ENCODE peak calls at places on chromosomes 3 and 15, in nine cellular contexts. D is AG09309; I is tibial nerve; M is foreskin fibroblast; T is CD8-positive, alpha-beta T cell; E is adrenal gland; L is endothelial cell; X is mesothelial cell of epicardium; J is A549. Q is an unnamed sample.

GRCh38 chr15:79549196-79549595 is 117.1 kb downstream of the MINAR1 start:
- DNase-seq in D (no peak), I (no peak), M (no peak), T (no peak), E (peak), L (no peak), X (no peak), J (peak), Q (no peak)

GRCh38 chr3:14820156-14820555 is 1.4 kb downstream of the FGD5 start:
- DNase-seq in D (no peak), I (no peak), M (no peak), T (no peak), E (no peak), L (no peak), X (no peak), J (no peak), Q (no peak)

GRCh38 chr3:150168694-150169093 is 198.0 kb upstream of the PFN2 start:
- DNase-seq in D (no peak), I (peak), M (no peak), T (no peak), E (peak), L (no peak), X (no peak), J (no peak), Q (peak)

GRCh38 chr15:78906310-78906608 is 33.6 kb downstream of the MORF4L1 start:
- DNase-seq in D (peak), I (no peak), M (peak), T (no peak), E (peak), L (no peak), X (no peak), J (peak), Q (no peak)

GRCh38 chr3:185328324-185329004 is 34.5 kb upstream of the MAP3K13 start:
- DNase-seq in D (no peak), I (no peak), M (no peak), T (no peak), E (peak), L (peak), X (no peak), J (peak), Q (no peak)

GRCh38 chr3:16494906-16495580 is 18.5 kb downstream of the RFTN1 start:
- DNase-seq in D (no peak), I (no peak), M (no peak), T (no peak), E (no peak), L (no peak), X (no peak), J (no peak), Q (no peak)

GRCh38 chr3:1195922-1196321 is 103.1 kb downstream of the CNTN6 start:
- DNase-seq in D (peak), I (peak), M (peak), T (no peak), E (peak), L (no peak), X (no peak), J (no peak), Q (no peak)

GRCh38 chr15:28100516-28101195 is 1.5 kb upstream of the OCA2 start:
- DNase-seq in D (no peak), I (no peak), M (no peak), T (no peak), E (peak), L (no peak), X (no peak), J (no peak), Q (no peak)

GRCh38 chr3:115663414-115663813 is 40.1 kb downstream of the GAP43 start:
- DNase-seq in D (no peak), I (no peak), M (no peak), T (no peak), E (no peak), L (no peak), X (no peak), J (no peak), Q (no peak)

GRCh38 chr15:94451461-94451860 is 220.1 kb downstream of the MCTP2 start:
- DNase-seq in D (no peak), I (no peak), M (no peak), T (no peak), E (no peak), L (no peak), X (no peak), J (no peak), Q (no peak)

GRCh38 chr15:72796515-72797337 is 13.2 kb upstream of the ADPGK start:
- DNase-seq in D (no peak), I (no peak), M (peak), T (peak), E (peak), L (peak), X (peak), J (peak), Q (peak)

GRCh38 chr3:149575213-149575961 is 82.4 kb downstream of the WWTR1 start:
- DNase-seq in D (peak), I (no peak), M (peak), T (no peak), E (no peak), L (no peak), X (no peak), J (peak), Q (no peak)

GRCh38 chr3:112134335-112135124 is 1.5 kb upstream of the GCSAM start:
- DNase-seq in D (peak), I (no peak), M (no peak), T (no peak), E (no peak), L (no peak), X (no peak), J (no peak), Q (no peak)

GRCh38 chr3:104717828-104718196 is 648.9 kb upstream of the ALCAM start:
- DNase-seq in D (no peak), I (no peak), M (no peak), T (no peak), E (no peak), L (no peak), X (no peak), J (no peak), Q (no peak)

GRCh38 chr15:59276225-59277178 is 69.9 kb downstream of the LDHAL6B start:
- DNase-seq in D (no peak), I (no peak), M (no peak), T (no peak), E (no peak), L (no peak), X (no peak), J (peak), Q (no peak)

GRCh38 chr3:119492128-119492527 is 6.2 kb upstream of the TIMMDC1 start:
- DNase-seq in D (no peak), I (no peak), M (no peak), T (no peak), E (no peak), L (no peak), X (no peak), J (no peak), Q (no peak)

GRCh38 chr3:16906679-16907078 is 21.9 kb downstream of the PLCL2 start:
- DNase-seq in D (no peak), I (no peak), M (peak), T (no peak), E (no peak), L (no peak), X (no peak), J (peak), Q (no peak)

GRCh38 chr3:183518446-183519185 is 36.9 kb downstream of the KLHL6 start:
- DNase-seq in D (no peak), I (no peak), M (no peak), T (no peak), E (no peak), L (no peak), X (no peak), J (no peak), Q (no peak)

GRCh38 chr3:31066999-31067398 is 172.5 kb upstream of the GADL1 start:
- DNase-seq in D (peak), I (peak), M (peak), T (no peak), E (peak), L (no peak), X (no peak), J (no peak), Q (no peak)

GRCh38 chr3:193787496-193787870 is 194.5 kb downstream of the OPA1 start:
- DNase-seq in D (no peak), I (no peak), M (no peak), T (no peak), E (no peak), L (no peak), X (no peak), J (no peak), Q (no peak)

GRCh38 chr3:138539352-138539751 is 54.7 kb downstream of the CEP70 start:
- DNase-seq in D (no peak), I (no peak), M (no peak), T (no peak), E (no peak), L (no peak), X (no peak), J (no peak), Q (no peak)

GRCh38 chr15:28955686-28956421 is 70.1 kb downstream of the APBA2 start:
- DNase-seq in D (peak), I (no peak), M (peak), T (no peak), E (no peak), L (no peak), X (peak), J (no peak), Q (no peak)

GRCh38 chr3:132645058-132645457 is 14.6 kb downstream of the ACAD11 start:
- DNase-seq in D (no peak), I (no peak), M (no peak), T (no peak), E (no peak), L (no peak), X (no peak), J (no peak), Q (no peak)

GRCh38 chr3:194089357-194090177 is 46.4 kb upstream of the HES1 start:
- DNase-seq in D (peak), I (peak), M (peak), T (no peak), E (peak), L (no peak), X (no peak), J (peak), Q (peak)

GRCh38 chr15:56244811-56245576 is 1.3 kb upstream of the RFX7 start:
- DNase-seq in D (no peak), I (peak), M (no peak), T (peak), E (peak), L (peak), X (no peak), J (no peak), Q (peak)

GRCh38 chr3:12288466-12289129 is at the start of gene PPARG:
- DNase-seq in D (no peak), I (peak), M (no peak), T (no peak), E (peak), L (peak), X (peak), J (peak), Q (peak)

GRCh38 chr3:55823001-55823400 is 335.9 kb upstream of the WNT5A start:
- DNase-seq in D (no peak), I (no peak), M (no peak), T (no peak), E (no peak), L (no peak), X (no peak), J (no peak), Q (no peak)

GRCh38 chr3:58237238-58237939 is at the start of gene ABHD6:
- DNase-seq in D (peak), I (peak), M (peak), T (peak), E (peak), L (peak), X (peak), J (peak), Q (peak)

GRCh38 chr3:172332256-172333041 is 115.8 kb downstream of the GHSR start:
- DNase-seq in D (no peak), I (peak), M (peak), T (peak), E (peak), L (peak), X (peak), J (peak), Q (peak)

GRCh38 chr3:79366414-79366813 is 401.4 kb downstream of the ROBO1 start:
- DNase-seq in D (no peak), I (no peak), M (peak), T (no peak), E (no peak), L (no peak), X (no peak), J (no peak), Q (no peak)

GRCh38 chr3:111012388-111013248 is 59.0 kb upstream of the NECTIN3 start:
- DNase-seq in D (no peak), I (no peak), M (no peak), T (no peak), E (peak), L (peak), X (no peak), J (peak), Q (no peak)

GRCh38 chr15:82371649-82372048 is 22.4 kb upstream of the GOLGA6L10 start:
- DNase-seq in D (no peak), I (no peak), M (no peak), T (no peak), E (no peak), L (no peak), X (no peak), J (no peak), Q (no peak)

GRCh38 chr3:106824856-106825255 is 552.4 kb upstream of the CCDC54 start:
- DNase-seq in D (peak), I (no peak), M (peak), T (no peak), E (no peak), L (peak), X (no peak), J (peak), Q (no peak)
- TF ChIP-seq CTCF in D (peak), I (peak), M (peak), T (no peak), E (no peak), L (no peak), X (no peak), J (no peak), Q (peak)

DNA sequence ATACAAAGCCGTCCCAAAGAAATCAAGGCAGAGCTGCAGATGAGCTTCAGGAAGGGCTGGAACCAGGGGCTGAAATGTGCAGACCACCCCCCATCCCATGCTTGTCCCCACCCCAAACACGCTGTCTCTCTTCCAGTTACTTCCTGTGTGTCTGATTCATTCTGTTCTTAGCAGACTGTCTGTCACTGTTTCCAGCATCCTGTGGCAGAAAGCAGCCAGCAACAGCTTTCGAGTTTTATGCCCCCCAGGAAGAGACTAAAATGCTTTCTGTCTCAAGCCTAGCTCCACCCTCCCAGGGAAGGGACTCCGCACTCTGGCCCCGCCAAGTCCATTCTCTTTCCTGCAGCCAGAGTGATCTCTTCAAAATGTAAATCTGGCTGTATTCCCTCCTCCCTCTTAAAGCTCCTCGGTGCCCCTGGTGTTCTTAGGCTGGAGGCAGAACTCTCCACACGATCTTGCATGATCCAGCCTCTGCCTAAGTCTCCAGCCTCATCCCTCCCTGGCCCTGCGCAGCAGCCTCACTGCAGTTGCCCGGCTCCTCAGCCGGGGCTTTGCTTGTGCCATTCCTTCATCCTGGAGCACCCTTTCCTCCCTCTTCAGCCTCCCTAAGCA is 41.5 kb downstream of the HRH1 start:
- DNase-seq in D (no peak), I (no peak), M (no peak), T (no peak), E (no peak), L (no peak), X (no peak), J (no peak), Q (no peak)
- TF ChIP-seq CTCF in D (no peak), I (no peak), M (no peak), T (no peak), E (no peak), L (no peak), X (no peak), J (no peak), Q (no peak)

DNA sequence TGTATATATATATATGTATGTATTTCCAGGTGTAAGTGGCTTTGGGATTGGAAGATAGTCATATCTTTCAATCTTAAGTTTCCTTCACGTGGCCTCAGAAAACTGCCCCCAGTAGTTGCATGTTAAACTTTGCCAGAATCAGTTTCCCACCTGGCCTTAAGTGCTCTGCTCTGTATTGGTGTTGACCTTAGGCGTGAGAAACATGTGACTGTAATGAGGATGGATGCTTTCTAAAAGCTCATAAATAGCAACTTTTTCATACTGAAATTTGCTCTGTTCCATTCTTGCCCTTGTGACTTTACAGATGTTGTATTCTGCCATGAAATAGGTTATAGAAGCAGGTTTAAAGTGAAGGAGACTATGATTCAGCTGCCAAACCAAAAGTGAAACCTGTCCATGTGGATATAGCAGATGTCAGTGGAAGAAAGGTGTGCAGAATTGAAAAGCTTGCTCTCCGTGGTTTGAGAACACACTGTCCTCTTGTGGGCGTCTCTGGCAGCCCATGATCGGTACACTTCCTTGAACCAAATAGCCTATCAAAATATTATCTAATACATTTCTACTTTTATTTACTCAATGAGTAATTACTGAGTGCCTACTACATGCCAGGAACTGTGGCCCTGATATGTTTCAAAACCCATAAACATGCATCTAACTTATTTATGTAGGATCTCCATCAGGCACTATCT is 15.8 kb downstream of the SCG5 start:
- DNase-seq in D (no peak), I (no peak), M (no peak), T (no peak), E (no peak), L (no peak), X (no peak), J (no peak), Q (no peak)
- TF ChIP-seq CTCF in D (no peak), I (no peak), M (no peak), T (no peak), E (no peak), L (no peak), X (no peak), J (peak), Q (no peak)

GRCh38 chr15:40826123-40827075 is 2.1 kb downstream of the PPP1R14D start:
- DNase-seq in D (no peak), I (no peak), M (no peak), T (no peak), E (no peak), L (no peak), X (no peak), J (no peak), Q (no peak)

GRCh38 chr15:40825661-40826088 is 2.8 kb downstream of the PPP1R14D start:
- DNase-seq in D (peak), I (no peak), M (peak), T (no peak), E (no peak), L (no peak), X (no peak), J (peak), Q (no peak)

GRCh38 chr15:40819048-40819447 is 9.5 kb downstream of the PPP1R14D start:
- DNase-seq in D (no peak), I (no peak), M (no peak), T (no peak), E (no peak), L (no peak), X (no peak), J (no peak), Q (no peak)

GRCh38 chr15:40821195-40821594 is 7.3 kb downstream of the PPP1R14D start:
- DNase-seq in D (no peak), I (no peak), M (no peak), T (no peak), E (no peak), L (no peak), X (no peak), J (no peak), Q (no peak)

GRCh38 chr15:40823572-40824343 is 4.8 kb downstream of the PPP1R14D start:
- DNase-seq in D (no peak), I (no peak), M (no peak), T (no peak), E (no peak), L (no peak), X (no peak), J (no peak), Q (no peak)
- TF ChIP-seq CTCF in D (no peak), I (no peak), M (no peak), T (no peak), E (no peak), L (no peak), X (no peak), J (no peak), Q (no peak)

DNA sequence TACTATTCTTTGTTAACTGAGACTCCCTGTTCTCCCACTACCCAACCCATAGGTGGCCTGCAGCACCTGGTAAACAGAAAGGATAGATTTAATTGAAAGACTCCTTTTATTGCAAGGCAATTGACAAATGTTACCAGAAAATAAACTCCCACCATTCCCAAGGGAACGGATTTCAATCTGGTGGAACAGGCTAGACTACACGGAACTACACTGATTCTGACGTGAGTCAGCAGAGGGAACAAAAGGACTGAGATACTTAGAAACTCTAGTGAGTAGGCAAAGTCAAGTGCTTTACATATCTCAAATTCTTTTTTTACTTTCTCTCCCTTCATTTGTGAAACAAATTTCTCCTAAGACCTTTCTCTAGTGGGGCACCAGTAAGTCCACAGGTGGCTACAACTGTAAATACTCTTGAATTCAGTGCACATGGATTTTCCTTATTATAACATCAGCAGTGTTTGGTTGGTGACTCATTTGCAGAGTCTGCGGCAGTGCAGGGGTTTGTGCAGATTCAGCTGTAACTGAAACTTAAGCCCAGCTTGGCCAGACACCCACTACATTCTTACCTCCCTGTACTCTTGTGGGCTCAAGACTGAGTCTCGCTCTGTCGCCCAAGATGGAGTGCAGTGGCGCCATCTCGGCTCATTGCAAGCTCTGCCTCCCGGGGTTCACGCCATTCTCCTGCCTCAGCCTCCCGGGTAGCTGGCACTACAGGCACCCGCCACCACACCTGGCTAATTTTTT is 34.3 kb upstream of the PLSCR2 start:
- DNase-seq in D (peak), I (no peak), M (peak), T (no peak), E (no peak), L (no peak), X (no peak), J (peak), Q (peak)
- TF ChIP-seq CTCF in D (no peak), I (no peak), M (no peak), T (no peak), E (no peak), L (no peak), X (no peak), J (no peak), Q (no peak)

GRCh38 chr3:42442640-42443039 is 32.2 kb upstream of the LYZL4 start:
- DNase-seq in D (no peak), I (no peak), M (no peak), T (no peak), E (no peak), L (no peak), X (no peak), J (no peak), Q (no peak)
- TF ChIP-seq CTCF in D (peak), I (no peak), M (no peak), T (no peak), E (no peak), L (peak), X (no peak), J (no peak), Q (no peak)